ENCODE peak calls at places on chromosome 17, in ten cellular contexts. I, B, C, A, P, Y, M, Z, G and E are unnamed samples.

GRCh38 chr17:5260542-5260941 is 21.5 kb upstream of the RABEP1 start:
- DNase-seq in I (no peak), B (no peak), C (no peak), A (no peak), P (no peak), Y (no peak), M (peak), Z (no peak), G (no peak), E (no peak)

GRCh38 chr17:66460558-66460957 is 158.1 kb downstream of the PRKCA start:
- DNase-seq in I (no peak), B (no peak), C (no peak), A (no peak), P (no peak), Y (no peak), M (no peak), Z (no peak), G (no peak), E (no peak)

GRCh38 chr17:77770331-77771105 is 188.0 kb upstream of the TNRC6C start:
- DNase-seq in I (no peak), B (peak), C (no peak), A (no peak), P (no peak), Y (no peak), M (no peak), Z (peak), G (no peak), E (no peak)

GRCh38 chr17:41748275-41748674 is 13.8 kb upstream of the HAP1 start:
- DNase-seq in I (no peak), B (no peak), C (no peak), A (no peak), P (no peak), Y (no peak), M (no peak), Z (no peak), G (no peak), E (no peak)

GRCh38 chr17:57946798-57947358 is 8.3 kb downstream of the CUEDC1 start:
- DNase-seq in I (no peak), B (no peak), C (peak), A (no peak), P (no peak), Y (no peak), M (peak), Z (peak), G (no peak), E (peak)

GRCh38 chr17:1143573-1143972 is 36.2 kb downstream of the ABR start:
- DNase-seq in I (no peak), B (no peak), C (no peak), A (no peak), P (no peak), Y (no peak), M (no peak), Z (no peak), G (no peak), E (no peak)

GRCh38 chr17:75832164-75832651 is 12.0 kb downstream of the UNC13D start:
- DNase-seq in I (no peak), B (peak), C (peak), A (no peak), P (peak), Y (no peak), M (no peak), Z (peak), G (no peak), E (peak)

GRCh38 chr17:69473801-69474170 is 59.3 kb downstream of the MAP2K6 start:
- DNase-seq in I (no peak), B (no peak), C (no peak), A (no peak), P (no peak), Y (no peak), M (no peak), Z (peak), G (no peak), E (no peak)

GRCh38 chr17:53628011-53628410 is 194.7 kb upstream of the KIF2B start:
- DNase-seq in I (no peak), B (no peak), C (peak), A (no peak), P (no peak), Y (no peak), M (no peak), Z (no peak), G (no peak), E (no peak)

GRCh38 chr17:82302991-82303943 is 14.1 kb downstream of the CD7 start:
- DNase-seq in I (no peak), B (no peak), C (no peak), A (no peak), P (no peak), Y (no peak), M (no peak), Z (peak), G (no peak), E (no peak)